ENCODE peak calls at places on chromosomes 12 and 14, in nine cellular contexts. P, J, T, E, D, B, X, F and V are unnamed samples.

GRCh38 chr12:121628037-121628436 is 1.7 kb downstream of the ORAI1 start:
- DNase-seq in P (no peak), J (no peak), T (no peak), E (no peak), D (no peak), B (no peak), X (peak; percentile 41), F (no peak), V (no peak)

GRCh38 chr12:132275110-132275531 is 54.3 kb downstream of the GALNT9 start:
- DNase-seq in P (peak; percentile 46), J (no peak), T (no peak), E (no peak), D (peak; percentile 47), B (peak; percentile 82), X (peak; percentile 62), F (peak; percentile 44), V (peak; percentile 12)

GRCh38 chr14:102140027-102140749 is 491 bp downstream of the WDR20 start:
- DNase-seq in P (peak; percentile 69), J (peak; percentile 16), T (peak; percentile 46), E (peak; percentile 7), D (peak; percentile 10), B (peak; percentile 56), X (peak; percentile 61), F (no peak), V (peak; percentile 20)

GRCh38 chr14:52117433-52117832 is 48.6 kb upstream of the NID2 start:
- DNase-seq in P (no peak), J (no peak), T (no peak), E (no peak), D (no peak), B (no peak), X (peak; percentile 83), F (peak; percentile 57), V (no peak)

GRCh38 chr12:83945871-83946270 is 966.7 kb downstream of the SLC6A15 start:
- DNase-seq in P (no peak), J (no peak), T (no peak), E (no peak), D (peak; percentile 43), B (no peak), X (peak; percentile 30), F (peak; percentile 11), V (peak; percentile 4)

GRCh38 chr12:4288296-4289019 is 14.9 kb downstream of the CCND2 start:
- DNase-seq in P (no peak), J (no peak), T (no peak), E (no peak), D (no peak), B (no peak), X (no peak), F (no peak), V (no peak)

GRCh38 chr12:89073659-89074058 is 278.6 kb downstream of the DUSP6 start:
- DNase-seq in P (no peak), J (no peak), T (no peak), E (no peak), D (no peak), B (no peak), X (no peak), F (no peak), V (no peak)

GRCh38 chr12:52360663-52361271 is 6.5 kb downstream of the KRT85 start:
- DNase-seq in P (no peak), J (no peak), T (no peak), E (no peak), D (no peak), B (no peak), X (no peak), F (no peak), V (no peak)

GRCh38 chr12:3017281-3017680 is 58.1 kb downstream of the TEAD4 start:
- DNase-seq in P (peak; percentile 33), J (no peak), T (no peak), E (no peak), D (no peak), B (no peak), X (no peak), F (no peak), V (no peak)

GRCh38 chr12:123671876-123672275 is 963 bp downstream of the TCTN2 start:
- DNase-seq in P (no peak), J (no peak), T (no peak), E (no peak), D (no peak), B (no peak), X (peak; percentile 15), F (no peak), V (no peak)

GRCh38 chr14:22887260-22887989 is 4.4 kb downstream of the REM2 start:
- DNase-seq in P (no peak), J (no peak), T (peak; percentile 73), E (peak; percentile 18), D (no peak), B (no peak), X (peak; percentile 91), F (no peak), V (peak; percentile 91)

GRCh38 chr12:15163001-15163400 is 58.2 kb downstream of the RERG start:
- DNase-seq in P (no peak), J (no peak), T (no peak), E (no peak), D (no peak), B (no peak), X (no peak), F (no peak), V (no peak)

GRCh38 chr12:54941659-54942058 is 42.9 kb downstream of the TESPA1 start:
- DNase-seq in P (no peak), J (no peak), T (no peak), E (no peak), D (no peak), B (no peak), X (no peak), F (no peak), V (no peak)

GRCh38 chr12:68915055-68915454 is 17.9 kb downstream of the CPM start:
- DNase-seq in P (no peak), J (no peak), T (no peak), E (no peak), D (peak; percentile 86), B (no peak), X (peak; percentile 92), F (peak; percentile 89), V (no peak)

GRCh38 chr12:55637467-55637866 is 775 bp downstream of the OR10P1 start:
- DNase-seq in P (no peak), J (no peak), T (no peak), E (peak; percentile 20), D (peak; percentile 13), B (no peak), X (no peak), F (no peak), V (no peak)

GRCh38 chr12:16564675-16565074 is 41.3 kb downstream of the LMO3 start:
- DNase-seq in P (no peak), J (no peak), T (no peak), E (no peak), D (no peak), B (no peak), X (no peak), F (no peak), V (no peak)

GRCh38 chr14:49986344-49987014 is 93.6 kb downstream of the ARF6 start:
- DNase-seq in P (no peak), J (no peak), T (no peak), E (no peak), D (no peak), B (no peak), X (peak; percentile 61), F (no peak), V (no peak)

GRCh38 chr12:122834921-122835692 is at the start of gene HIP1R:
- DNase-seq in P (peak; percentile 79), J (peak; percentile 65), T (no peak), E (peak; percentile 44), D (no peak), B (peak; percentile 92), X (peak; percentile 33), F (no peak), V (peak; percentile 64)

GRCh38 chr14:106872619-106873446 is 1346.5 kb downstream of the TMEM121 start:
- DNase-seq in P (peak; percentile 74), J (peak; percentile 78), T (peak; percentile 84), E (peak; percentile 87), D (peak; percentile 52), B (peak; percentile 62), X (no peak), F (no peak), V (no peak)

GRCh38 chr14:102277874-102278630 is 26.9 kb downstream of the MOK start:
- DNase-seq in P (no peak), J (no peak), T (no peak), E (no peak), D (no peak), B (no peak), X (peak; percentile 52), F (no peak), V (no peak)

GRCh38 chr12:112182499-112182898 is 57.1 kb downstream of the TRAFD1 start:
- DNase-seq in P (peak; percentile 72), J (no peak), T (no peak), E (no peak), D (no peak), B (no peak), X (no peak), F (no peak), V (no peak)

GRCh38 chr12:41205070-41205715 is 17.1 kb downstream of the PDZRN4 start:
- DNase-seq in P (no peak), J (no peak), T (no peak), E (no peak), D (no peak), B (no peak), X (no peak), F (no peak), V (no peak)

GRCh38 chr14:55097894-55098560 is 31.0 kb upstream of the LGALS3 start:
- DNase-seq in P (no peak), J (no peak), T (no peak), E (peak; percentile 14), D (no peak), B (no peak), X (no peak), F (no peak), V (peak; percentile 73)

GRCh38 chr12:112296183-112296582 is 86.0 kb downstream of the HECTD4 start:
- DNase-seq in P (no peak), J (no peak), T (no peak), E (no peak), D (no peak), B (no peak), X (no peak), F (no peak), V (no peak)

GRCh38 chr12:19196959-19197630 is 67.6 kb downstream of the PLEKHA5 start:
- DNase-seq in P (no peak), J (no peak), T (no peak), E (no peak), D (no peak), B (no peak), X (no peak), F (no peak), V (no peak)

GRCh38 chr12:110107369-110108281 is 16.5 kb upstream of the IFT81 start:
- DNase-seq in P (no peak), J (no peak), T (peak; percentile 47), E (no peak), D (peak; percentile 70), B (no peak), X (peak; percentile 99), F (peak; percentile 81), V (no peak)

GRCh38 chr14:104216457-104216856 is 78.1 kb downstream of the KIF26A start:
- DNase-seq in P (peak; percentile 4), J (no peak), T (no peak), E (no peak), D (no peak), B (no peak), X (no peak), F (no peak), V (no peak)

GRCh38 chr12:130137141-130138018 is 24.9 kb upstream of the FZD10 start:
- DNase-seq in P (no peak), J (no peak), T (no peak), E (no peak), D (no peak), B (no peak), X (no peak), F (no peak), V (peak; percentile 31)